ENCODE peak calls at places on chromosomes 13 and 19, in five cellular contexts. N is mucosa of descending colon, E is nephron progenitor cell, F is fibroblast of lung, G is cardiac muscle cell. M is an unnamed sample.
A peak's percentile ranks its signal among the peaks of the same experiment; 100 is the strongest.

GRCh38 chr13:72062566-72062965 is 195.6 kb upstream of the DACH1 start:
- DNase-seq in N (peak; percentile 43), E (no peak), F (no peak), G (no peak), M (peak; percentile 32)

GRCh38 chr19:944171-944567 is 18.3 kb downstream of the ARID3A start:
- DNase-seq in N (peak; percentile 84), E (no peak), F (no peak), G (no peak), M (peak; percentile 83)

GRCh38 chr13:79405501-79405830 is 589 bp downstream of the RBM26 start:
- DNase-seq in N (no peak), E (no peak), F (no peak), G (no peak), M (no peak)

GRCh38 chr13:50081106-50081898 is 66.1 kb downstream of the KCNRG start:
- DNase-seq in N (peak; percentile 81), E (peak; percentile 78), F (no peak), G (peak; percentile 76), M (peak; percentile 61)

GRCh38 chr13:90375851-90376250 is 971.6 kb upstream of the MIR17HG start:
- DNase-seq in N (no peak), E (no peak), F (peak; percentile 30), G (no peak), M (no peak)

GRCh38 chr19:36152061-36152885 is at the start of gene COX7A1:
- DNase-seq in N (no peak), E (no peak), F (no peak), G (no peak), M (peak; percentile 45)

GRCh38 chr19:51965583-51965982 is 21.1 kb downstream of the ZNF350 start:
- DNase-seq in N (no peak), E (no peak), F (no peak), G (no peak), M (no peak)

GRCh38 chr19:38362076-38362945 is 12.1 kb upstream of the PSMD8 start:
- DNase-seq in N (peak; percentile 92), E (peak; percentile 86), F (peak; percentile 54), G (peak; percentile 88), M (peak; percentile 89)

GRCh38 chr13:109095126-109095525 is 465.7 kb downstream of the MYO16 start:
- DNase-seq in N (no peak), E (no peak), F (no peak), G (no peak), M (no peak)

GRCh38 chr13:112981361-112981905 is 12.4 kb downstream of the MCF2L start:
- DNase-seq in N (no peak), E (no peak), F (no peak), G (no peak), M (no peak)

GRCh38 chr13:79237981-79238380 is 168.1 kb downstream of the RBM26 start:
- DNase-seq in N (no peak), E (no peak), F (no peak), G (no peak), M (no peak)

GRCh38 chr13:51584731-51585191 is 499 bp downstream of the WDFY2 start:
- DNase-seq in N (peak; percentile 80), E (peak; percentile 63), F (peak; percentile 56), G (peak; percentile 66), M (peak; percentile 62)

GRCh38 chr13:32902898-32903297 is 113.3 kb upstream of the KL start:
- DNase-seq in N (peak; percentile 71), E (no peak), F (peak; percentile 81), G (no peak), M (peak; percentile 34)

GRCh38 chr13:112952759-112953541 is 16.1 kb upstream of the MCF2L start:
- DNase-seq in N (no peak), E (no peak), F (no peak), G (no peak), M (no peak)

GRCh38 chr19:38877781-38878574 is at the start of gene RINL:
- DNase-seq in N (peak; percentile 87), E (no peak), F (no peak), G (no peak), M (peak; percentile 71)

GRCh38 chr13:24287748-24288287 is 21.6 kb upstream of the C1QTNF9 start:
- DNase-seq in N (no peak), E (no peak), F (no peak), G (no peak), M (no peak)

M was measured in transverse colon.